ENCODE peak calls at places on chromosomes 12 and 14, in five cellular contexts. Q is LHCN-M2; V is activated CD4-positive, alpha-beta T cell treated with anti-CD3 and anti-CD28 coated beads, Interleukin-2, amount 50 U/mL, for 1 hour; I is BE2C; C is A172. U is an unnamed sample.

GRCh38 chr14:99758121-99758871 is 34.9 kb upstream of the EML1 start:
- DNase-seq in C (peak), V (no peak), I (no peak), Q (peak), U (peak)

GRCh38 chr14:24943024-24943423 is 106.9 kb downstream of the STXBP6 start:
- DNase-seq in C (no peak), V (no peak), Q (no peak), I (no peak), U (no peak)

GRCh38 chr12:32533971-32534590 is 134.7 kb downstream of the FGD4 start:
- DNase-seq in Q (peak), V (no peak), I (peak), C (peak), U (peak)

GRCh38 chr14:91253795-91254323 is 9.4 kb upstream of the GPR68 start:
- DNase-seq in V (no peak), Q (no peak), I (peak), C (no peak), U (no peak)

GRCh38 chr14:100292776-100293461 is 13.3 kb downstream of the SLC25A29 start:
- DNase-seq in Q (no peak), V (no peak), I (no peak), C (no peak), U (no peak)

GRCh38 chr12:115763982-115764621 is 513.4 kb downstream of the MED13L start:
- DNase-seq in Q (no peak), I (peak), C (no peak), V (no peak), U (no peak)

GRCh38 chr12:107356266-107356936 is 263.1 kb upstream of the CRY1 start:
- DNase-seq in Q (peak), C (peak), I (no peak), V (no peak), U (peak)

GRCh38 chr14:98144964-98145363 is 1127.0 kb downstream of the BCL11B start:
- DNase-seq in V (no peak), C (no peak), Q (no peak), I (no peak), U (no peak)

GRCh38 chr12:90261283-90261682 is 552.6 kb upstream of the ATP2B1 start:
- DNase-seq in I (no peak), Q (peak), C (no peak), V (no peak), U (no peak)

GRCh38 chr12:58711968-58712367 is 208.3 kb downstream of the LRIG3 start:
- DNase-seq in I (no peak), Q (peak), V (no peak), C (no peak), U (peak)

GRCh38 chr14:79076428-79076827 is 906.3 kb downstream of the NRXN3 start:
- DNase-seq in C (no peak), I (no peak), Q (no peak), V (no peak), U (no peak)

GRCh38 chr12:92444763-92445162 is 258.0 kb upstream of the PLEKHG7 start:
- DNase-seq in C (no peak), I (no peak), Q (no peak), V (no peak), U (no peak)

GRCh38 chr14:75626857-75627256 is 33.8 kb downstream of the ERG28 start:
- DNase-seq in V (no peak), C (no peak), I (no peak), Q (peak), U (no peak)

GRCh38 chr14:32047791-32048190 is 29.3 kb upstream of the ARHGAP5 start:
- DNase-seq in C (no peak), Q (peak), I (no peak), V (no peak), U (no peak)

GRCh38 chr12:69210661-69211060 is 28.7 kb upstream of the CPSF6 start:
- DNase-seq in Q (no peak), V (no peak), C (no peak), I (no peak), U (no peak)

GRCh38 chr12:120846721-120847120 is 57.4 kb downstream of the SPPL3 start:
- DNase-seq in Q (no peak), C (no peak), I (no peak), V (no peak), U (no peak)

GRCh38 chr12:12722351-12723146 is 5.4 kb downstream of the CDKN1B start:
- DNase-seq in Q (peak), I (no peak), V (no peak), C (no peak), U (no peak)

GRCh38 chr14:105541218-105541617 is 14.8 kb downstream of the TMEM121 start:
- DNase-seq in C (no peak), Q (no peak), I (no peak), V (no peak), U (no peak)

GRCh38 chr12:51683763-51684357 is 92.8 kb downstream of the SCN8A start:
- DNase-seq in I (no peak), V (no peak), Q (peak), C (peak), U (peak)

GRCh38 chr12:10952645-10953044 is 13.6 kb upstream of the TAS2R14 start:
- DNase-seq in V (no peak), I (no peak), Q (no peak), C (no peak), U (no peak)

GRCh38 chr12:90128526-90128925 is 419.9 kb upstream of the ATP2B1 start:
- DNase-seq in I (no peak), V (no peak), Q (peak), C (no peak), U (no peak)

GRCh38 chr12:74537126-74537706 is 419 bp upstream of the ATXN7L3B start:
- DNase-seq in C (peak), Q (peak), V (no peak), I (no peak), U (no peak)

GRCh38 chr12:14768823-14769405 is 34.4 kb downstream of the WBP11 start:
- DNase-seq in Q (no peak), V (peak), I (no peak), C (no peak), U (no peak)

GRCh38 chr12:72295101-72295500 is 22.9 kb downstream of the TRHDE start:
- DNase-seq in V (no peak), Q (no peak), I (no peak), C (no peak), U (no peak)

GRCh38 chr12:51825216-51825615 is 23.3 kb downstream of the FIGNL2 start:
- DNase-seq in V (no peak), C (no peak), Q (no peak), I (no peak), U (no peak)

GRCh38 chr12:12717586-12718381 is 616 bp downstream of the CDKN1B start:
- DNase-seq in C (no peak), Q (peak), V (peak), I (peak), U (no peak)

U was measured in NCI-H226.